ENCODE peak calls at places on chromosomes 4 and X, in four cellular contexts. I is HepG2, Z is HCT116, T is K562. U is an unnamed sample.

GRCh38 chrX:48939417-48940228 is 17.8 kb downstream of the OTUD5 start:
- DNase-seq in Z (no peak), I (no peak), T (no peak), U (no peak)

GRCh38 chr4:56981795-56982201 is 3.1 kb downstream of the POLR2B start:
- DNase-seq in I (no peak), Z (no peak), T (peak; percentile 27), U (no peak)

GRCh38 chr4:123418486-123418931 is 21.9 kb downstream of the SPRY1 start:
- DNase-seq in T (no peak), I (peak; percentile 97), Z (no peak), U (no peak)

GRCh38 chr4:143667461-143667860 is 33.0 kb downstream of the FREM3 start:
- DNase-seq in I (no peak), T (no peak), Z (no peak), U (no peak)

GRCh38 chrX:123173833-123174232 is 10.2 kb upstream of the GRIA3 start:
- DNase-seq in Z (peak; percentile 8), T (peak; percentile 8), I (no peak), U (no peak)

GRCh38 chr4:130896920-130897319 is 1801.0 kb downstream of the C4orf33 start:
- DNase-seq in I (no peak), Z (no peak), T (no peak), U (no peak)

GRCh38 chrX:49053223-49054072 is 5.4 kb upstream of the CCDC120 start:
- DNase-seq in I (peak; percentile 45), Z (no peak), T (peak; percentile 74), U (no peak)

GRCh38 chrX:117645639-117646038 is 471.0 kb downstream of the KLHL13 start:
- DNase-seq in T (no peak), I (no peak), Z (no peak), U (no peak)

GRCh38 chrX:63350551-63350950 is 581 bp downstream of the SPIN4 start:
- DNase-seq in Z (no peak), T (peak; percentile 11), I (peak; percentile 6), U (no peak)

GRCh38 chrX:126820700-126821420 is 1.3 kb downstream of the PRR32 start:
- DNase-seq in I (no peak), T (no peak), Z (no peak), U (no peak)

GRCh38 chr4:87007345-87008181 is 72.8 kb downstream of the AFF1 start:
- DNase-seq in Z (no peak), T (peak; percentile 68), I (no peak), U (no peak)

GRCh38 chr4:85474818-85475630 is at the start of gene ARHGAP24:
- DNase-seq in I (peak; percentile 95), T (peak; percentile 64), Z (peak; percentile 70), U (no peak)

GRCh38 chr4:140047017-140047640 is 106.9 kb downstream of the MAML3 start:
- DNase-seq in Z (no peak), I (no peak), T (no peak), U (no peak)

GRCh38 chr4:140046573-140046972 is 107.4 kb downstream of the MAML3 start:
- DNase-seq in I (no peak), Z (no peak), T (no peak), U (no peak)

GRCh38 chr4:140048419-140049022 is 105.5 kb downstream of the MAML3 start:
- DNase-seq in T (no peak), I (no peak), Z (no peak), U (no peak)

GRCh38 chr4:140049024-140049923 is 104.7 kb downstream of the MAML3 start:
- DNase-seq in Z (no peak), I (peak; percentile 2), T (no peak), U (no peak)

GRCh38 chr4:140047781-140048180 is 106.2 kb downstream of the MAML3 start:
- DNase-seq in I (no peak), Z (no peak), T (no peak), U (no peak)
- TF ChIP-seq TCF7L2 in I (no peak), Z (no peak), T (no peak), U (no peak)

GRCh38 chrX:149570668-149571067 is 16.6 kb downstream of the MAGEA9B start:
- DNase-seq in I (no peak), Z (no peak), T (peak; percentile 2), U (no peak)
- TF ChIP-seq TCF7L2 in I (no peak), Z (no peak), T (no peak), U (no peak)

GRCh38 chr4:25030283-25031076 is at the start of gene LGI2:
- DNase-seq in I (no peak), T (peak; percentile 18), Z (no peak), U (no peak)
- TF ChIP-seq TCF7L2 in I (no peak), T (no peak), Z (no peak), U (no peak)

GRCh38 chr4:141540643-141541042 is 95.7 kb upstream of the IL15 start:
- DNase-seq in I (no peak), Z (no peak), T (no peak), U (no peak)
- TF ChIP-seq TCF7L2 in I (no peak), Z (no peak), T (no peak), U (no peak)

U was measured in Panc1.